ENCODE peak calls at places on chromosomes 5 and 9, in five cellular contexts. One of them, this sample, is unnamed.

GRCh38 chr9:72384710-72385475 is 19.9 kb upstream of the ZFAND5 start:
- DNase-seq in HL-60: no peak
- DNase-seq in lung: no peak
- DNase-seq in breast epithelium: no peak
- DNase-seq in heart right ventricle: no peak
- DNase-seq in this sample: no peak

GRCh38 chr5:103896593-103896992 is 334.0 kb upstream of the NUDT12 start:
- DNase-seq in breast epithelium: no peak
- DNase-seq in lung: no peak
- DNase-seq in HL-60: no peak
- DNase-seq in heart right ventricle: no peak
- DNase-seq in this sample: no peak

GRCh38 chr9:114847492-114848417 is 41.9 kb upstream of the TNFSF15 start:
- DNase-seq in lung: no peak
- DNase-seq in breast epithelium: no peak
- DNase-seq in HL-60: no peak
- DNase-seq in heart right ventricle: no peak
- DNase-seq in this sample: no peak

GRCh38 chr5:127064253-127064652 is 9.0 kb downstream of the C5orf63 start:
- DNase-seq in lung: no peak
- DNase-seq in heart right ventricle: no peak
- DNase-seq in breast epithelium: no peak
- DNase-seq in HL-60: no peak
- DNase-seq in this sample: no peak

GRCh38 chr9:137555179-137555578 is 3.5 kb downstream of the MRPL41 start:
- DNase-seq in lung: no peak
- DNase-seq in heart right ventricle: no peak
- DNase-seq in breast epithelium: no peak
- DNase-seq in HL-60: no peak
- DNase-seq in this sample: no peak

GRCh38 chr5:107389769-107390168 is 281.0 kb downstream of the EFNA5 start:
- DNase-seq in heart right ventricle: no peak
- DNase-seq in breast epithelium: no peak
- DNase-seq in HL-60: no peak
- DNase-seq in lung: no peak
- DNase-seq in this sample: no peak

GRCh38 chr5:37501152-37501551 is 122.0 kb downstream of the WDR70 start:
- DNase-seq in heart right ventricle: no peak
- DNase-seq in HL-60: no peak
- DNase-seq in breast epithelium: no peak
- DNase-seq in lung: no peak
- DNase-seq in this sample: no peak

GRCh38 chr9:126155756-126156664 is 170.6 kb upstream of the MVB12B start:
- DNase-seq in HL-60: no peak
- DNase-seq in lung: no peak
- DNase-seq in heart right ventricle: no peak
- DNase-seq in breast epithelium: peak
- DNase-seq in this sample: peak

GRCh38 chr9:126637002-126637849 is 23.5 kb downstream of the LMX1B start:
- DNase-seq in breast epithelium: no peak
- DNase-seq in heart right ventricle: no peak
- DNase-seq in lung: no peak
- DNase-seq in HL-60: no peak
- DNase-seq in this sample: no peak

GRCh38 chr5:88829053-88829452 is 53.9 kb downstream of the MEF2C start:
- DNase-seq in heart right ventricle: no peak
- DNase-seq in breast epithelium: no peak
- DNase-seq in HL-60: peak
- DNase-seq in lung: no peak
- DNase-seq in this sample: no peak

GRCh38 chr9:134226221-134226930 is 62.0 kb upstream of the RNU6ATAC start:
- DNase-seq in HL-60: peak
- DNase-seq in breast epithelium: no peak
- DNase-seq in lung: no peak
- DNase-seq in heart right ventricle: peak
- DNase-seq in this sample: no peak

GRCh38 chr5:171407234-171407633 is 12.2 kb upstream of the FGF18 start:
- DNase-seq in breast epithelium: no peak
- DNase-seq in HL-60: no peak
- DNase-seq in lung: no peak
- DNase-seq in heart right ventricle: no peak
- DNase-seq in this sample: no peak

GRCh38 chr5:179195561-179196419 is 135.6 kb downstream of the ZNF354C start:
- DNase-seq in lung: no peak
- DNase-seq in HL-60: no peak
- DNase-seq in breast epithelium: no peak
- DNase-seq in heart right ventricle: no peak
- DNase-seq in this sample: peak

GRCh38 chr5:172429201-172429940 is 25.0 kb downstream of the SH3PXD2B start:
- DNase-seq in heart right ventricle: no peak
- DNase-seq in breast epithelium: no peak
- DNase-seq in lung: peak
- DNase-seq in HL-60: peak
- DNase-seq in this sample: no peak

GRCh38 chr5:143448518-143448917 is 45.0 kb upstream of the NR3C1 start:
- DNase-seq in breast epithelium: no peak
- DNase-seq in HL-60: no peak
- DNase-seq in heart right ventricle: no peak
- DNase-seq in lung: no peak
- DNase-seq in this sample: no peak

GRCh38 chr5:42951847-42952411 is 88.2 kb downstream of the ANXA2R start:
- DNase-seq in breast epithelium: no peak
- DNase-seq in heart right ventricle: peak
- DNase-seq in HL-60: no peak
- DNase-seq in lung: no peak
- DNase-seq in this sample: no peak

GRCh38 chr5:109611061-109611460 is 78.7 kb upstream of the MAN2A1 start:
- DNase-seq in HL-60: no peak
- DNase-seq in breast epithelium: no peak
- DNase-seq in heart right ventricle: no peak
- DNase-seq in lung: no peak
- DNase-seq in this sample: no peak

GRCh38 chr9:69584746-69585145 is 87.4 kb downstream of the APBA1 start:
- DNase-seq in HL-60: no peak
- DNase-seq in breast epithelium: no peak
- DNase-seq in lung: no peak
- DNase-seq in heart right ventricle: no peak
- DNase-seq in this sample: no peak

GRCh38 chr9:22047596-22047995 is 38.5 kb upstream of the CDKN2B start:
- DNase-seq in lung: no peak
- DNase-seq in breast epithelium: no peak
- DNase-seq in heart right ventricle: no peak
- DNase-seq in HL-60: no peak
- DNase-seq in this sample: no peak

GRCh38 chr5:97980291-97980690 is 793.2 kb upstream of the RGMB start:
- DNase-seq in lung: no peak
- DNase-seq in HL-60: no peak
- DNase-seq in breast epithelium: no peak
- DNase-seq in heart right ventricle: no peak
- DNase-seq in this sample: no peak

GRCh38 chr5:179890751-179891682 is 16.7 kb downstream of the TBC1D9B start:
- DNase-seq in HL-60: no peak
- DNase-seq in heart right ventricle: no peak
- DNase-seq in breast epithelium: no peak
- DNase-seq in lung: no peak
- DNase-seq in this sample: no peak

GRCh38 chr5:56974241-56974640 is 22.3 kb upstream of the MIER3 start:
- DNase-seq in heart right ventricle: no peak
- DNase-seq in breast epithelium: no peak
- DNase-seq in lung: no peak
- DNase-seq in HL-60: no peak
- DNase-seq in this sample: no peak

GRCh38 chr5:141715340-141715905 is 33.4 kb upstream of the ARAP3 start:
- DNase-seq in HL-60: no peak
- DNase-seq in breast epithelium: no peak
- DNase-seq in lung: no peak
- DNase-seq in heart right ventricle: no peak
- DNase-seq in this sample: no peak

GRCh38 chr5:39207628-39208027 is 11.7 kb downstream of the FYB1 start:
- DNase-seq in heart right ventricle: no peak
- DNase-seq in lung: no peak
- DNase-seq in HL-60: no peak
- DNase-seq in breast epithelium: no peak
- DNase-seq in this sample: no peak

GRCh38 chr5:134242146-134242545 is 16.3 kb upstream of the PPP2CA start:
- DNase-seq in heart right ventricle: no peak
- DNase-seq in HL-60: no peak
- DNase-seq in breast epithelium: no peak
- DNase-seq in lung: no peak
- DNase-seq in this sample: peak

DNA sequence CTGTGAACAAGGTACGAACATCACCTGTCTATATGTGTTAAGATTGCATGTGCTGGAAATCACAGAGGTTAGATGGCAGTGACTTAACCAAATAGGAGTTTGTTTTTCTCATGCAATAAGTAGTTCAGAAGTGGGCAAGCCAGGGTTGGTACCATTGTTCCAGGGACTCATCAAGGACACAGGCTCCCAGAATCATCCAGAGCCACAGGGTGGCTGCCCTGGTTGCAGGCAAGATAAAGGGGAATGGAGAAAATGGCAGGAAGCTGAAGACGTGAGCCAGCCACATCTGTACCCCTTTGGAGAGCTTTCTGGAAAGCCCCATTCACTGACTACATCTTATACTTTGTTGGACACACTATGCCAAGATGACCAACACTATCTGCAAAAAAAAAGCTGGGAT is 126.0 kb upstream of the IL12B start:
- DNase-seq in heart right ventricle: no peak
- DNase-seq in breast epithelium: no peak
- DNase-seq in lung: no peak
- DNase-seq in HL-60: no peak
- DNase-seq in this sample: no peak
- TF ChIP-seq CTCF in heart right ventricle: no peak
- TF ChIP-seq CTCF in breast epithelium: no peak
- TF ChIP-seq CTCF in lung: no peak
- TF ChIP-seq CTCF in HL-60: no peak
- TF ChIP-seq CTCF in this sample: no peak

GRCh38 chr5:67475489-67475888 is 278.9 kb upstream of the CD180 start:
- DNase-seq in breast epithelium: no peak
- DNase-seq in heart right ventricle: no peak
- DNase-seq in HL-60: no peak
- DNase-seq in lung: no peak
- DNase-seq in this sample: no peak
- H3K27ac ChIP-seq in breast epithelium: no peak
- H3K27ac ChIP-seq in heart right ventricle: no peak
- H3K27ac ChIP-seq in HL-60: no peak
- H3K27ac ChIP-seq in lung: no peak
- H3K27ac ChIP-seq in this sample: peak

DNA sequence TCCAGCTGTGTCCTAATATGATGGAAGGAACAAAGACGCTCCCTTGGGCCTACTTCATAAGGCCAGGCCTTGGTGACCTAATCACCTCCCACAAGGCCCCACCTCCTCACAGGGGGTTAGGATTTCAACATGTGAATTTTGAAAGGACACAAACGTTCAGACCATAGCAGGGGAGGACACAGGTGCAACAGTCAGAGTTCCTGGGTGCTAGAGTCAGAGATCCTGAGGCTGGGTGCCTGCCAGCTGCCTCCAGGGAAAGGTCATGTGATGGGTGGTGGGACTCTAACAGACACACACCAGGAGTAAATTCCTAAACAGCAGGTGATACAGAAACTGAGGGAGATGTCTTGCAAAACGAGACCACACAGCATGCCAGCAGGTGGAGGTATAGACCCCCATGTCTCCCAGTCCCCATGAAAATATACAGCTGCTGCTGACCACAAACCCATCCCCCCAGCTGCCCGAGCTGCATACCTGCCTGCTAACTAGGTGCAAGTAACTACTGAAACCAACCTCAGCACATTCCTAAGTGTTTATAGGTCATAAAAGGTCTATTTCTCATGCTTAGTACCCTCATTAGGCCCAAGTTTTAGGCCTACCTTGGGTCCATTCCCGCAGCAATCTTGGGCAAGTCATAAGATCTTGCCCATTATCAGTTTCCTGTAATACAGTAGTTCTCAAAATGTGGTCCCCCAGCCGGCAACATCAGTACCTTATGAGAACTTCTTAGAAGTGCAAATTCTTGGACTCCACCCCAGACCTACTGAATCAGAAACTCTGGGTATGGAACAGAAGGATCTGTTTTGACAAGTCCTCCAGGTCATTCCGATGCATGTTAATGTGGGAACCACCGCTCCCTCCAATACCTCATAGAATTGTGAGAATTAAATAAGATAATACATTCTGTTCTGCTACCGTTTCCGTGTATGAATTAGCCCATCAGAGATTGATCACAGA is 245.3 kb downstream of the ENC1 start:
- DNase-seq in HL-60: no peak
- DNase-seq in lung: no peak
- DNase-seq in heart right ventricle: no peak
- DNase-seq in breast epithelium: no peak
- DNase-seq in this sample: no peak
- TF ChIP-seq CTCF in HL-60: no peak
- TF ChIP-seq CTCF in lung: no peak
- TF ChIP-seq CTCF in heart right ventricle: no peak
- TF ChIP-seq CTCF in breast epithelium: no peak
- TF ChIP-seq CTCF in this sample: no peak

GRCh38 chr9:129558063-129558550 is 62.8 kb downstream of the C9orf50 start:
- DNase-seq in lung: no peak
- DNase-seq in HL-60: no peak
- DNase-seq in breast epithelium: no peak
- DNase-seq in heart right ventricle: no peak
- DNase-seq in this sample: no peak

GRCh38 chr9:129557192-129558036 is 63.5 kb downstream of the C9orf50 start:
- DNase-seq in heart right ventricle: no peak
- DNase-seq in HL-60: no peak
- DNase-seq in lung: no peak
- DNase-seq in breast epithelium: no peak
- DNase-seq in this sample: no peak

GRCh38 chr9:129554649-129555048 is 66.3 kb downstream of the C9orf50 start:
- DNase-seq in breast epithelium: no peak
- DNase-seq in heart right ventricle: no peak
- DNase-seq in HL-60: no peak
- DNase-seq in lung: no peak
- DNase-seq in this sample: no peak

GRCh38 chr9:129555512-129556203 is 65.2 kb downstream of the C9orf50 start:
- DNase-seq in heart right ventricle: no peak
- DNase-seq in breast epithelium: no peak
- DNase-seq in HL-60: no peak
- DNase-seq in lung: no peak
- DNase-seq in this sample: no peak

GRCh38 chr9:129556576-129557191 is 64.2 kb downstream of the C9orf50 start:
- DNase-seq in breast epithelium: no peak
- DNase-seq in HL-60: no peak
- DNase-seq in heart right ventricle: no peak
- DNase-seq in lung: no peak
- DNase-seq in this sample: no peak
- H3K27ac ChIP-seq in breast epithelium: peak
- H3K27ac ChIP-seq in HL-60: no peak
- H3K27ac ChIP-seq in heart right ventricle: no peak
- H3K27ac ChIP-seq in lung: no peak
- H3K27ac ChIP-seq in this sample: no peak

GRCh38 chr9:120863833-120864232 is 13.2 kb downstream of the PHF19 start:
- DNase-seq in breast epithelium: no peak
- DNase-seq in lung: no peak
- DNase-seq in HL-60: no peak
- DNase-seq in heart right ventricle: no peak
- DNase-seq in this sample: no peak
- TF ChIP-seq CTCF in breast epithelium: no peak
- TF ChIP-seq CTCF in lung: no peak
- TF ChIP-seq CTCF in HL-60: no peak
- TF ChIP-seq CTCF in heart right ventricle: no peak
- TF ChIP-seq CTCF in this sample: no peak

This sample was measured in testis.